ENCODE peak calls at places on chromosomes 11 and 22, in five cellular contexts. One of them, this sample, is unnamed.
A peak's percentile ranks its signal among the peaks of the same experiment; 100 is the strongest.

GRCh38 chr11:4797212-4797611 is 7.0 kb downstream of the OR52R1 start:
- DNase-seq in fibroblast of lung: no peak
- DNase-seq in psoas muscle: no peak
- DNase-seq in heart right ventricle: no peak
- DNase-seq in gastrocnemius medialis: no peak
- DNase-seq in this sample: no peak

GRCh38 chr22:38935023-38935422 is 22.4 kb upstream of the APOBEC3A start:
- DNase-seq in fibroblast of lung: no peak
- DNase-seq in psoas muscle: peak; percentile 75
- DNase-seq in gastrocnemius medialis: peak; percentile 66
- DNase-seq in heart right ventricle: peak; percentile 78
- DNase-seq in this sample: no peak

GRCh38 chr11:108958446-108959123 is 293.7 kb downstream of the DDX10 start:
- DNase-seq in heart right ventricle: no peak
- DNase-seq in psoas muscle: no peak
- DNase-seq in gastrocnemius medialis: no peak
- DNase-seq in fibroblast of lung: peak; percentile 74
- DNase-seq in this sample: no peak

GRCh38 chr11:5922749-5923426 is 19.2 kb upstream of the OR56A3 start:
- DNase-seq in gastrocnemius medialis: no peak
- DNase-seq in psoas muscle: no peak
- DNase-seq in heart right ventricle: no peak
- DNase-seq in fibroblast of lung: no peak
- DNase-seq in this sample: no peak

GRCh38 chr11:109512680-109513079 is 90.7 kb downstream of the C11orf87 start:
- DNase-seq in gastrocnemius medialis: no peak
- DNase-seq in psoas muscle: no peak
- DNase-seq in fibroblast of lung: no peak
- DNase-seq in heart right ventricle: no peak
- DNase-seq in this sample: no peak

GRCh38 chr22:49544286-49544685 is 283.4 kb downstream of the BRD1 start:
- DNase-seq in heart right ventricle: no peak
- DNase-seq in psoas muscle: no peak
- DNase-seq in fibroblast of lung: no peak
- DNase-seq in gastrocnemius medialis: no peak
- DNase-seq in this sample: no peak

GRCh38 chr22:48488149-48488551 is 1339.5 kb downstream of the BRD1 start:
- DNase-seq in fibroblast of lung: no peak
- DNase-seq in psoas muscle: no peak
- DNase-seq in heart right ventricle: no peak
- DNase-seq in gastrocnemius medialis: no peak
- DNase-seq in this sample: no peak

GRCh38 chr11:2771758-2772466 is 72.1 kb upstream of the KCNQ1OT1 start:
- DNase-seq in gastrocnemius medialis: no peak
- DNase-seq in psoas muscle: no peak
- DNase-seq in fibroblast of lung: no peak
- DNase-seq in heart right ventricle: no peak
- DNase-seq in this sample: no peak

GRCh38 chr11:17743808-17744119 is 9.2 kb downstream of the KCNC1 start:
- DNase-seq in fibroblast of lung: peak; percentile 81
- DNase-seq in psoas muscle: no peak
- DNase-seq in gastrocnemius medialis: peak; percentile 8
- DNase-seq in heart right ventricle: no peak
- DNase-seq in this sample: no peak

GRCh38 chr11:121295246-121296007 is 2.9 kb downstream of the SC5D start:
- DNase-seq in psoas muscle: no peak
- DNase-seq in gastrocnemius medialis: no peak
- DNase-seq in fibroblast of lung: no peak
- DNase-seq in heart right ventricle: no peak
- DNase-seq in this sample: no peak

GRCh38 chr11:1834791-1835670 is at the start of gene SYT8:
- DNase-seq in psoas muscle: peak; percentile 52
- DNase-seq in gastrocnemius medialis: peak; percentile 11
- DNase-seq in fibroblast of lung: no peak
- DNase-seq in heart right ventricle: peak; percentile 13
- DNase-seq in this sample: no peak

GRCh38 chr11:3170756-3171670 is 5.9 kb upstream of the OSBPL5 start:
- DNase-seq in fibroblast of lung: no peak
- DNase-seq in gastrocnemius medialis: no peak
- DNase-seq in psoas muscle: peak; percentile 20
- DNase-seq in heart right ventricle: no peak
- DNase-seq in this sample: no peak

GRCh38 chr11:832529-833113 is at the start of gene CD151:
- DNase-seq in psoas muscle: peak; percentile 72
- DNase-seq in fibroblast of lung: peak; percentile 65
- DNase-seq in gastrocnemius medialis: peak; percentile 44
- DNase-seq in heart right ventricle: peak; percentile 60
- DNase-seq in this sample: no peak

GRCh38 chr11:6570691-6571427 is 32.6 kb downstream of the RRP8 start:
- DNase-seq in fibroblast of lung: no peak
- DNase-seq in heart right ventricle: no peak
- DNase-seq in gastrocnemius medialis: peak; percentile 89
- DNase-seq in psoas muscle: peak; percentile 90
- DNase-seq in this sample: no peak

GRCh38 chr22:29917052-29917902 is 34.3 kb downstream of the MTMR3 start:
- DNase-seq in fibroblast of lung: peak; percentile 9
- DNase-seq in psoas muscle: peak; percentile 69
- DNase-seq in heart right ventricle: peak; percentile 23
- DNase-seq in gastrocnemius medialis: peak; percentile 79
- DNase-seq in this sample: no peak

GRCh38 chr11:2102883-2103213 is 36.3 kb downstream of the IGF2 start:
- DNase-seq in heart right ventricle: no peak
- DNase-seq in fibroblast of lung: no peak
- DNase-seq in gastrocnemius medialis: no peak
- DNase-seq in psoas muscle: no peak
- DNase-seq in this sample: no peak

GRCh38 chr11:30635401-30635989 is 49.3 kb upstream of the MPPED2 start:
- DNase-seq in heart right ventricle: peak; percentile 6
- DNase-seq in gastrocnemius medialis: peak; percentile 51
- DNase-seq in psoas muscle: peak; percentile 64
- DNase-seq in fibroblast of lung: peak; percentile 36
- DNase-seq in this sample: no peak

GRCh38 chr11:94788396-94788795 is 20.2 kb downstream of the AMOTL1 start:
- DNase-seq in gastrocnemius medialis: no peak
- DNase-seq in psoas muscle: no peak
- DNase-seq in fibroblast of lung: peak; percentile 34
- DNase-seq in heart right ventricle: no peak
- DNase-seq in this sample: no peak
- H3K27ac ChIP-seq in gastrocnemius medialis: peak overlapping the region; percentile 90
- H3K27ac ChIP-seq in psoas muscle: peak overlapping the region; percentile 92
- H3K27ac ChIP-seq in fibroblast of lung: no peak overlapping the region
- H3K27ac ChIP-seq in heart right ventricle: no peak overlapping the region
- H3K27ac ChIP-seq in this sample: no peak overlapping the region

DNA sequence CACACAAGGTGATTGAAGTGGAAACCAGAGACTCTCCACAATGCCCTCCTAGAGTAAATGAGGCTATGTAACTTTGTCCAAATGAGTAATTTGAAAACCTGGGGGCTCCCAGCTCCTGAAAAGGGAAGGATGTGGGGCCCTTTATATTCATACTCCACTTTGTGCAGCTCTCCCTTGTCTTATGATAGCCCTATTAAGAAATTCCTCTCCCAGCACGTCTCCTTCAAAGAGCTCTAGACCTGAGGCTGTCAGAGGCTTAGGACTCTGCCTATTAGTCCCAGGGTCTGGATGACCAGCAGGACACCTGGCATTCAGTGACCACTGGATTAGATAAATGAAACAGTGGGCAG is 2.1 kb downstream of the SLC43A1 start:
- DNase-seq in gastrocnemius medialis: no peak
- DNase-seq in fibroblast of lung: no peak
- DNase-seq in psoas muscle: no peak
- DNase-seq in heart right ventricle: no peak
- DNase-seq in this sample: no peak
- H3K4me3 ChIP-seq in gastrocnemius medialis: peak overlapping the region; percentile 80
- H3K4me3 ChIP-seq in fibroblast of lung: peak overlapping the region; percentile 80
- H3K4me3 ChIP-seq in psoas muscle: peak overlapping the region; percentile 77
- H3K4me3 ChIP-seq in heart right ventricle: no peak overlapping the region
- H3K4me3 ChIP-seq in this sample: no peak overlapping the region

GRCh38 chr11:19628018-19628417 is 84.6 kb upstream of the NAV2 start:
- DNase-seq in heart right ventricle: peak; percentile 58
- DNase-seq in gastrocnemius medialis: peak; percentile 86
- DNase-seq in psoas muscle: peak; percentile 88
- DNase-seq in fibroblast of lung: peak; percentile 37
- DNase-seq in this sample: peak; percentile 70

GRCh38 chr11:19627566-19627965 is 85.1 kb upstream of the NAV2 start:
- DNase-seq in psoas muscle: no peak
- DNase-seq in gastrocnemius medialis: no peak
- DNase-seq in heart right ventricle: no peak
- DNase-seq in fibroblast of lung: no peak
- DNase-seq in this sample: no peak

GRCh38 chr11:19625438-19625837 is 87.2 kb upstream of the NAV2 start:
- DNase-seq in fibroblast of lung: no peak
- DNase-seq in gastrocnemius medialis: no peak
- DNase-seq in psoas muscle: no peak
- DNase-seq in heart right ventricle: no peak
- DNase-seq in this sample: no peak
- H3K27ac ChIP-seq in fibroblast of lung: no peak overlapping the region
- H3K27ac ChIP-seq in gastrocnemius medialis: no peak overlapping the region
- H3K27ac ChIP-seq in psoas muscle: no peak overlapping the region
- H3K27ac ChIP-seq in heart right ventricle: no peak overlapping the region
- H3K27ac ChIP-seq in this sample: no peak overlapping the region

GRCh38 chr22:17007852-17008731 is at the start of gene GAB4:
- DNase-seq in gastrocnemius medialis: no peak
- DNase-seq in fibroblast of lung: no peak
- DNase-seq in heart right ventricle: no peak
- DNase-seq in psoas muscle: peak; percentile 42
- DNase-seq in this sample: no peak
- H3K4me3 ChIP-seq in gastrocnemius medialis: no peak within 1 kb of the TSS
- H3K4me3 ChIP-seq in fibroblast of lung: no peak within 1 kb of the TSS
- H3K4me3 ChIP-seq in heart right ventricle: no peak within 1 kb of the TSS
- H3K4me3 ChIP-seq in psoas muscle: no peak within 1 kb of the TSS
- H3K4me3 ChIP-seq in this sample: no peak within 1 kb of the TSS

GRCh38 chr11:69121021-69121420 is 34.7 kb upstream of the SMIM38 start:
- DNase-seq in heart right ventricle: no peak
- DNase-seq in psoas muscle: no peak
- DNase-seq in gastrocnemius medialis: no peak
- DNase-seq in fibroblast of lung: no peak
- DNase-seq in this sample: no peak

GRCh38 chr11:69122337-69122641 is 33.4 kb upstream of the SMIM38 start:
- DNase-seq in heart right ventricle: no peak
- DNase-seq in psoas muscle: no peak
- DNase-seq in gastrocnemius medialis: no peak
- DNase-seq in fibroblast of lung: no peak
- DNase-seq in this sample: no peak

GRCh38 chr11:69121621-69122336 is 34.0 kb upstream of the SMIM38 start:
- DNase-seq in heart right ventricle: no peak
- DNase-seq in psoas muscle: no peak
- DNase-seq in gastrocnemius medialis: no peak
- DNase-seq in fibroblast of lung: no peak
- DNase-seq in this sample: no peak

GRCh38 chr11:69123593-69124545 is 31.9 kb upstream of the SMIM38 start:
- DNase-seq in fibroblast of lung: no peak
- DNase-seq in gastrocnemius medialis: no peak
- DNase-seq in heart right ventricle: no peak
- DNase-seq in psoas muscle: no peak
- DNase-seq in this sample: no peak

DNA sequence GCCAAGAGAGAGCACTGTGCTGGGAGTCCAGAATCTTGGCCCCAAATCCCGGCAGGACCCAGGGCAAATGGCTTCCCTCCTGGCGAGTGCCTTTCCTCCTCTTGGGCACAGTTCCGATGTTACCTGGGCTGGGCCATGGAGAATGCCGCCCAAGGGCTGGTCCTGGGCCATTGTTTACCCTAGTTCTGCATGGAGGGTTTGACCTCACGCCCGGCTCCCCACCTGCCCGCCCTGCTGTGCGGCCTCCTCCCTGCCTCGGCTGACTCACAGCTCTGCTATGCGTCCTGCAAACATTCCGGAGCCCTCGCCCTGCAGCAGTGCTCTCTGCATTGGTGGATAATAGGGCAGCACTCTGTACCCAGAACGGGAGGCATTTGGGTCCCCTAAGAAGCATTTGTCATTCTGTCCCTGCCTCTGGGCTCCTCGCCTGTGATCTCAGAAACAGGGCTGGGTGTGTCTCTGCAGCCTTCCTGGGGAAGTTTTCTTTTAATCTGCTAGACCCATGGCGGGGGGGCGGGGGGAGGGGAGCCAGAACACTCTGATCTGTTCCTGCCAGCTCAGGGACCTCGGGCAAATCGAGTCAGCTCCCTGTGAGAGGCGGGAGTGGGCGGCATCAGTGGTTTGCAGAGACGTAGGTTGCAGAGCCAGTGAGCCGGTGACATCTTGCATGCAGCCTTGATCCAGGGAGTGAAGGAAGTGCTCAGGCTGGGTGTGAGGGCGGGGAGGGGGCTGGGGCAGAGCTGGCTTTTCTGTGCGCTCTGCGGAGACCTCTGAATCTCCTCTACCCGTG is 32.9 kb upstream of the SMIM38 start:
- DNase-seq in psoas muscle: peak; percentile 59
- DNase-seq in heart right ventricle: peak; percentile 71
- DNase-seq in gastrocnemius medialis: no peak
- DNase-seq in fibroblast of lung: peak; percentile 84
- DNase-seq in this sample: peak; percentile 33
- H3K27ac ChIP-seq in psoas muscle: no peak overlapping the region
- H3K27ac ChIP-seq in heart right ventricle: peak overlapping the region; percentile 60
- H3K27ac ChIP-seq in gastrocnemius medialis: no peak overlapping the region
- H3K27ac ChIP-seq in fibroblast of lung: no peak overlapping the region
- H3K27ac ChIP-seq in this sample: peak overlapping the region; percentile 68

DNA sequence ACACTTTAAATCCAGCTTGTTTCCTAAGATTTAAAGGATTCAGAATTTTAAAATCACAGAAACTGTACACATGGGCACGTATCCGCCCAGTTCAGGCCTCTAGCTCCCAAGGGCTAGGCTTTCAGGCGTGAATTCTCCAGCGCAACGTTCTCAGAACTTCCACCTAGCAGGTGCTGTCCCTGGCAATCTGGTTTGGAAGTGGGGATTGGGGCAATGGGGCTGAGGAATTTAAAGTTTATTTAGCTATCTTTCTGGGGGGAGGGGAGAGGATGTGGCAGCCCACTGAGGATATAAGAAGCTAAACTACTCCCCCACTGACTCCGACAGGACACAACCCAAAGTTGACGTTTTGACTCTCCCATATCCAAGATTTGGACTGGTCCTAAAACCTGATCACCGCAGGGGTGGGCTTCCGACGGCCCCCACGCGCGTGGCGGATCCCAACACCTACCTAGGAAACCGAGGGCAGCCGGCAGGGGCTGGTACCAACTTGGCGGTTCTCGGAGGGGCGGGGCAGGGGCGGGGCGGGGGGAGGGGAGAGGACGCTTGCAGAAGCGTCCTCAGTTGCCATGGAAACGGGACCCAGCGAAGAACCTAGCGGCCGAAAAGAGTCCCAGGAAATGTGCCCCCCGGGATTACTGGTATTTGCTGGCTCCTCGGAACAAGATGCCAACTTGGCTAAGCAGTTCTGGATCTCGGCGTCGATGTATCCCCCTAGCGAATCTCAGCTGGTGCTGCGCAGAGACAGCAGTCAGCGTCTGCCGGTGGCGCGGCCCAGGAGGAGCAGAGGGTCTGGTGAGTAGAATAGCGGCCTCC is at the start of gene HOATZ:
- DNase-seq in gastrocnemius medialis: no peak
- DNase-seq in fibroblast of lung: peak; percentile 30
- DNase-seq in heart right ventricle: no peak
- DNase-seq in psoas muscle: no peak
- DNase-seq in this sample: no peak
- H3K4me3 ChIP-seq in gastrocnemius medialis: no peak within 1 kb of the TSS
- H3K4me3 ChIP-seq in fibroblast of lung: peak within 1 kb of the TSS; percentile 59
- H3K4me3 ChIP-seq in heart right ventricle: no peak within 1 kb of the TSS
- H3K4me3 ChIP-seq in psoas muscle: peak within 1 kb of the TSS; percentile 34
- H3K4me3 ChIP-seq in this sample: no peak within 1 kb of the TSS

This sample was measured in thoracic aorta.